ENCODE peak calls at places on chromosomes 13 and 19, in four cellular contexts. G is activated T-helper 2 cell treated with anti-CD3 and anti-CD28 coated beads, Interferon-gamma antibody, Interleukin-2, Interleukin-4, amounts not matched to agents 10 μg/mL and 5 μg/mL and 100 μg/mL, durations not matched to agents 14 hours and 24 hours and 36 hours; B is left colon; J is NCI-H2081. A is an unnamed sample.

GRCh38 chr13:113759525-113760137 is 605 bp downstream of the TMEM255B start:
- DNase-seq in G (no peak), B (no peak), J (no peak), A (no peak)

GRCh38 chr13:82847595-82847994 is 1034.7 kb downstream of the SLITRK1 start:
- DNase-seq in G (no peak), B (no peak), J (no peak), A (no peak)

GRCh38 chr19:1286859-1287621 is 1.4 kb downstream of the EFNA2 start:
- DNase-seq in G (no peak), B (peak; percentile 42), J (no peak), A (no peak)

GRCh38 chr19:38134538-38135149 is 89.4 kb downstream of the DPF1 start:
- DNase-seq in G (no peak), B (no peak), J (peak; percentile 6), A (no peak)

GRCh38 chr19:35184884-35185283 is 30.3 kb downstream of the FXYD5 start:
- DNase-seq in G (no peak), B (no peak), J (no peak), A (no peak)

GRCh38 chr13:36979361-36980040 is 19.6 kb downstream of the ALG5 start:
- DNase-seq in G (no peak), B (no peak), J (no peak), A (no peak)

GRCh38 chr19:5623397-5624153 is 692 bp downstream of the SAFB start:
- DNase-seq in G (no peak), B (no peak), J (no peak), A (no peak)

GRCh38 chr19:6963937-6964336 is 57.3 kb downstream of the MBD3L2B start:
- DNase-seq in G (no peak), B (no peak), J (no peak), A (no peak)

GRCh38 chr13:21234537-21234936 is 58.1 kb downstream of the MRPL57 start:
- DNase-seq in G (no peak), B (no peak), J (no peak), A (no peak)

GRCh38 chr19:14090509-14091085 is at the start of gene SAMD1:
- DNase-seq in G (peak; percentile 74), B (peak; percentile 91), J (peak; percentile 90), A (peak; percentile 90)

GRCh38 chr19:581399-582111 is 8.1 kb upstream of the HCN2 start:
- DNase-seq in G (no peak), B (no peak), J (no peak), A (no peak)

GRCh38 chr13:83622422-83622784 is 259.9 kb downstream of the SLITRK1 start:
- DNase-seq in G (no peak), B (no peak), J (no peak), A (no peak)

GRCh38 chr13:113589961-113590339 is 5.4 kb downstream of the TFDP1 start:
- DNase-seq in G (no peak), B (no peak), J (no peak), A (no peak)

GRCh38 chr13:25934127-25934526 is 117.7 kb downstream of the SHISA2 start:
- DNase-seq in G (no peak), B (no peak), J (no peak), A (no peak)

GRCh38 chr19:11699931-11700794 is 38.6 kb downstream of the ZNF823 start:
- DNase-seq in G (no peak), B (no peak), J (peak; percentile 10), A (no peak)

GRCh38 chr19:42272535-42272897 is 3.5 kb downstream of the CIC start:
- DNase-seq in G (no peak), B (no peak), J (no peak), A (no peak)

GRCh38 chr19:55370305-55370988 is at the start of gene IL11:
- DNase-seq in G (no peak), B (no peak), J (no peak), A (no peak)

GRCh38 chr19:4909172-4909896 is at the start of gene UHRF1:
- DNase-seq in G (peak; percentile 52), B (no peak), J (peak; percentile 61), A (no peak)

GRCh38 chr19:46861691-46862503 is 1.1 kb downstream of the ARHGAP35 start:
- DNase-seq in G (no peak), B (peak; percentile 36), J (no peak), A (no peak)

GRCh38 chr19:42113641-42114348 is 18.5 kb downstream of the POU2F2 start:
- DNase-seq in G (no peak), B (no peak), J (no peak), A (no peak)

GRCh38 chr19:31317098-31317497 is 32.1 kb downstream of the TSHZ3 start:
- DNase-seq in G (no peak), B (no peak), J (no peak), A (no peak)

GRCh38 chr19:571127-571974 is 1.0 kb upstream of the BSG start:
- DNase-seq in G (peak; percentile 54), B (peak; percentile 75), J (peak; percentile 27), A (peak; percentile 45)

GRCh38 chr13:82330499-82330898 is 1551.8 kb downstream of the SLITRK1 start:
- DNase-seq in G (no peak), B (no peak), J (no peak), A (no peak)

GRCh38 chr19:3981373-3981735 is 3.9 kb downstream of the EEF2 start:
- DNase-seq in G (no peak), B (no peak), J (no peak), A (no peak)

GRCh38 chr19:860481-861098 is 1.1 kb downstream of the CFD start:
- DNase-seq in G (peak; percentile 51), B (peak; percentile 78), J (peak; percentile 64), A (peak; percentile 33)

GRCh38 chr19:46197314-46198070 is 32.0 kb upstream of the IGFL1 start:
- DNase-seq in G (no peak), B (no peak), J (no peak), A (no peak)

GRCh38 chr13:91375119-91375729 is 23.2 kb upstream of the GPC5 start:
- DNase-seq in G (no peak), B (no peak), J (no peak), A (no peak)

GRCh38 chr19:1655992-1656608 is 3.7 kb upstream of the TCF3 start:
- DNase-seq in G (no peak), B (no peak), J (no peak), A (no peak)

GRCh38 chr13:62038214-62038613 is 622.6 kb upstream of the PCDH20 start:
- DNase-seq in G (no peak), B (no peak), J (no peak), A (no peak)

GRCh38 chr13:109884462-109884861 is 98.1 kb upstream of the IRS2 start:
- DNase-seq in G (no peak), B (no peak), J (no peak), A (no peak)

GRCh38 chr19:18469245-18470107 is 31.5 kb upstream of the ISYNA1 start:
- DNase-seq in G (peak; percentile 39), B (no peak), J (no peak), A (no peak)

GRCh38 chr19:1082165-1082927 is 12.8 kb downstream of the POLR2E start:
- DNase-seq in G (peak; percentile 79), B (peak; percentile 95), J (peak; percentile 86), A (peak; percentile 91)

GRCh38 chr13:23506821-23507210 is 63.4 kb upstream of the TNFRSF19 start:
- DNase-seq in G (no peak), B (no peak), J (no peak), A (no peak)

GRCh38 chr13:33445024-33445423 is 159.5 kb upstream of the STARD13 start:
- DNase-seq in G (no peak), B (no peak), J (no peak), A (no peak)

GRCh38 chr19:49632576-49632975 is 7.4 kb downstream of the RRAS start:
- DNase-seq in G (no peak), B (no peak), J (no peak), A (no peak)

GRCh38 chr19:15633122-15633521 is 7.6 kb upstream of the CYP4F3 start:
- DNase-seq in G (no peak), B (no peak), J (no peak), A (no peak)

GRCh38 chr19:29966594-29967249 is 24.7 kb downstream of the URI1 start:
- DNase-seq in G (no peak), B (no peak), J (no peak), A (no peak)

GRCh38 chr13:39056018-39056417 is 17.8 kb downstream of the NHLRC3 start:
- DNase-seq in G (no peak), B (no peak), J (no peak), A (no peak)

A was measured in prostate gland.